ENCODE peak calls at places on chromosomes 3 and 15, in eight cellular contexts. G is T47D; U is activated CD8-positive, alpha-beta memory T cell treated with anti-CD3 and anti-CD28 coated beads, Interleukin-2, amount 50 U/mL, for 4 hours; Y is stimulated activated CD4-positive, alpha-beta T cell treated with anti-CD3 and anti-CD28 coated beads, TNF-alpha, amount 100 ng/mL, for 24 hours; E is activated T-cell treated with anti-CD3 and anti-CD28 coated beads for 4 hours; M is aorta; A is GM23248; F is GM13976. V is an unnamed sample.

GRCh38 chr3:68941055-68941454 is 8.7 kb upstream of the TAFA4 start:
- DNase-seq in G (no peak), U (no peak), Y (no peak), E (no peak), M (no peak), A (no peak), F (no peak), V (no peak)

GRCh38 chr3:125023833-125024560 is 31.8 kb downstream of the HEG1 start:
- DNase-seq in G (no peak), U (no peak), Y (no peak), E (no peak), M (no peak), A (no peak), F (no peak), V (no peak)

GRCh38 chr3:12916159-12916558 is 74.8 kb upstream of the RPL32 start:
- DNase-seq in G (no peak), U (peak), Y (no peak), E (no peak), M (no peak), A (no peak), F (peak), V (peak)

GRCh38 chr15:89142423-89142822 is 54.2 kb downstream of the ABHD2 start:
- DNase-seq in G (no peak), U (no peak), Y (no peak), E (no peak), M (no peak), A (no peak), F (no peak), V (no peak)

GRCh38 chr3:11539218-11539617 is 104.5 kb downstream of the VGLL4 start:
- DNase-seq in G (no peak), U (no peak), Y (no peak), E (no peak), M (no peak), A (no peak), F (no peak), V (no peak)

GRCh38 chr3:138935864-138936762 is 10.8 kb downstream of the FOXL2 start:
- DNase-seq in G (peak), U (peak), Y (peak), E (peak), M (peak), A (peak), F (peak), V (peak)

GRCh38 chr15:34241376-34242350 is 16.8 kb downstream of the EMC4 start:
- DNase-seq in G (peak), U (peak), Y (no peak), E (peak), M (no peak), A (peak), F (peak), V (peak)

GRCh38 chr3:45100998-45101407 is 45.2 kb downstream of the CDCP1 start:
- DNase-seq in G (no peak), U (no peak), Y (no peak), E (no peak), M (no peak), A (peak), F (no peak), V (no peak)

GRCh38 chr3:117853923-117854322 is 1144.3 kb downstream of the TUSC7 start:
- DNase-seq in G (no peak), U (no peak), Y (no peak), E (no peak), M (no peak), A (peak), F (no peak), V (no peak)

GRCh38 chr3:79976466-79976865 is 208.7 kb upstream of the ROBO1 start:
- DNase-seq in G (no peak), U (no peak), Y (no peak), E (no peak), M (no peak), A (no peak), F (no peak), V (no peak)

GRCh38 chr15:101669744-101670143 is 17.6 kb upstream of the TM2D3 start:
- DNase-seq in G (no peak), U (no peak), Y (no peak), E (no peak), M (no peak), A (peak), F (no peak), V (no peak)

GRCh38 chr15:58066042-58066867 is 744 bp upstream of the ALDH1A2 start:
- DNase-seq in G (no peak), U (peak), Y (peak), E (no peak), M (peak), A (peak), F (peak), V (peak)

GRCh38 chr15:59616390-59616789 is 4.8 kb downstream of the GCNT3 start:
- DNase-seq in G (peak), U (no peak), Y (no peak), E (no peak), M (no peak), A (no peak), F (no peak), V (no peak)

GRCh38 chr3:42129014-42129953 is 38.1 kb downstream of the TRAK1 start:
- DNase-seq in G (no peak), U (no peak), Y (no peak), E (no peak), M (no peak), A (peak), F (no peak), V (no peak)

V was measured in GM20000.